ENCODE peak calls at places on chromosomes 2 and 18, in four cellular contexts. One of them, this sample, is unnamed.

GRCh38 chr2:186691231-186691630 is 2.6 kb upstream of the FAM171B start:
- DNase-seq in ascending aorta: no peak
- DNase-seq in WERI-Rb-1: no peak
- DNase-seq in foreskin fibroblast: no peak
- DNase-seq in this sample: no peak

GRCh38 chr2:213161759-213162514 is 10.5 kb upstream of the IKZF2 start:
- DNase-seq in foreskin fibroblast: peak
- DNase-seq in ascending aorta: no peak
- DNase-seq in WERI-Rb-1: no peak
- DNase-seq in this sample: no peak

GRCh38 chr2:176873403-176873802 is 339.2 kb upstream of the HNRNPA3 start:
- DNase-seq in foreskin fibroblast: no peak
- DNase-seq in ascending aorta: no peak
- DNase-seq in WERI-Rb-1: no peak
- DNase-seq in this sample: peak

GRCh38 chr2:14903709-14904374 is 271.3 kb downstream of the LRATD1 start:
- DNase-seq in foreskin fibroblast: no peak
- DNase-seq in ascending aorta: no peak
- DNase-seq in WERI-Rb-1: peak
- DNase-seq in this sample: peak

GRCh38 chr2:189698020-189698887 is 23.8 kb downstream of the ANKAR start:
- DNase-seq in foreskin fibroblast: peak
- DNase-seq in WERI-Rb-1: peak
- DNase-seq in ascending aorta: peak
- DNase-seq in this sample: peak

GRCh38 chr18:3914833-3915598 is 465.0 kb downstream of the TGIF1 start:
- DNase-seq in foreskin fibroblast: no peak
- DNase-seq in WERI-Rb-1: no peak
- DNase-seq in ascending aorta: no peak
- DNase-seq in this sample: no peak

GRCh38 chr2:73293534-73294171 is at the start of gene EGR4:
- DNase-seq in foreskin fibroblast: peak
- DNase-seq in ascending aorta: peak
- DNase-seq in WERI-Rb-1: peak
- DNase-seq in this sample: peak

GRCh38 chr2:186913870-186914269 is 64.9 kb upstream of the ZSWIM2 start:
- DNase-seq in ascending aorta: no peak
- DNase-seq in WERI-Rb-1: no peak
- DNase-seq in foreskin fibroblast: no peak
- DNase-seq in this sample: no peak

GRCh38 chr2:200168641-200169265 is 137.7 kb upstream of the SPATS2L start:
- DNase-seq in ascending aorta: no peak
- DNase-seq in WERI-Rb-1: no peak
- DNase-seq in foreskin fibroblast: peak
- DNase-seq in this sample: no peak

GRCh38 chr2:178414266-178415247 is 36.4 kb downstream of the PRKRA start:
- DNase-seq in ascending aorta: peak
- DNase-seq in WERI-Rb-1: peak
- DNase-seq in foreskin fibroblast: peak
- DNase-seq in this sample: peak
- TF ChIP-seq CTCF in ascending aorta: peak
- TF ChIP-seq CTCF in WERI-Rb-1: peak
- TF ChIP-seq CTCF in foreskin fibroblast: peak
- TF ChIP-seq CTCF in this sample: peak

DNA sequence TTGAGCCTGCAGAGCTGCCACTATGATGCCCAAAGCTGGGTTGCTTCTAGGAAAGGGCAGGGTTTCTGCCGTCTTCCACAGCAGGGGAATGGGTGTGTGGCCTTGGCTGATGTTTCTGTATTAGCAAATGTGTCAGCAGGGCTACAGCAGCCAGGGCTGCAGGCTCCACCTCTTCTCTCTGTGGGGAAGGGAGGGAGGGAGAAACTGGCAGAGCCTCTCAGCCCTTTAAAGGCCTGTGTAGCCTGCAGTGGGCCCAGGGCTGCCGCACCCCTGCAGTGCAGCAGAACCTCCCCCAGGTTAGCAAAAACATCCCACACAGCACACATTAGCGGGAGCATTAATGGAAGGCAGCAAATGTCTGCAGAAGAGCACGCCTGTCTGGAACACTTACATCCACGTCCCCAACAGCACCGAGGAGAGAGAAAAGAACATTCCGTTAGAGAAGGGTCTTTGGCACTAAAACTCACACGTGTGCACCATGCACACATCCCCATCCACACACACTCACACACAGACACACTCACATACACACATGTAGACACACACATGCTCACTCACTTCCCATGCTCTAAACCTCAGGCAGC is 23.9 kb downstream of the MRPL35 start:
- DNase-seq in WERI-Rb-1: no peak
- DNase-seq in foreskin fibroblast: peak
- DNase-seq in ascending aorta: peak
- DNase-seq in this sample: peak
- TF ChIP-seq CTCF in WERI-Rb-1: no peak
- TF ChIP-seq CTCF in foreskin fibroblast: no peak
- TF ChIP-seq CTCF in ascending aorta: no peak
- TF ChIP-seq CTCF in this sample: no peak

DNA sequence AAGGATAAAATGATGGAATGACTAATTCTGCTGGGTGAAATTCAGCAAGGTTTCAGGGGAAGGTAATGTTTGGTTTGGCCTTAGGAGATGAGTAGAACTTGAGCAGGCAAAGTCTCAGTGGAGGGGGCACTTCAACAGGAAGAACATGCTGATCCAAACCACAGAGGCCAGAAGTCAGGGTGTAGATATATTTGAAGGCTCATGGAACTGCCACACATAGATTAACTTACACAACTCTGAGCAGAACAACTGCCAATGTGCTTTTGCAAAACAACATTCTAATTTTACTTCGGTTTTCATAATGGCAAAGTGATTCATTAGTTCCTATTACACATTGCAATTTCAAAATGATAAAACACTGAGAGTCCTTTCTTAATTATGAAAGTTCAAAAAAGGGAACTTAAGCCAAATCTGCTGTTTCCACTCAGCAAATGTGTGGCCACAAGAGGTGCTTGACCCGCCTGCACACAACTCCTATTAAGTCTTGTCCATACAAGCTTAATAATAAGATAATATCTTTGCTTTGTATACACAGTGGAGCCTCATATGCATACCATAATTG is 284.8 kb downstream of the MREG start:
- DNase-seq in foreskin fibroblast: peak
- DNase-seq in ascending aorta: peak
- DNase-seq in WERI-Rb-1: no peak
- DNase-seq in this sample: no peak
- TF ChIP-seq CTCF in foreskin fibroblast: no peak
- TF ChIP-seq CTCF in ascending aorta: no peak
- TF ChIP-seq CTCF in WERI-Rb-1: no peak
- TF ChIP-seq CTCF in this sample: peak

GRCh38 chr2:16204791-16205620 is 264.7 kb downstream of the MYCN start:
- DNase-seq in ascending aorta: no peak
- DNase-seq in foreskin fibroblast: no peak
- DNase-seq in WERI-Rb-1: no peak
- DNase-seq in this sample: peak
- TF ChIP-seq CTCF in ascending aorta: no peak
- TF ChIP-seq CTCF in foreskin fibroblast: no peak
- TF ChIP-seq CTCF in WERI-Rb-1: no peak
- TF ChIP-seq CTCF in this sample: no peak